ENCODE peak calls at places on chromosomes 5 and 9, in six cellular contexts. One of them, this sample, is unnamed.

GRCh38 chr9:6024035-6024554 is 8.7 kb upstream of the RANBP6 start:
- DNase-seq in lung: no peak
- DNase-seq in left lung: no peak
- DNase-seq in CD4-positive, alpha-beta memory T cell: peak; percentile 34
- DNase-seq in left ventricle myocardium inferior: no peak
- DNase-seq in gastrocnemius medialis: no peak
- DNase-seq in this sample: no peak

GRCh38 chr5:1216211-1216917 is 8.8 kb upstream of the SLC6A18 start:
- DNase-seq in gastrocnemius medialis: no peak
- DNase-seq in lung: no peak
- DNase-seq in left lung: no peak
- DNase-seq in left ventricle myocardium inferior: no peak
- DNase-seq in CD4-positive, alpha-beta memory T cell: no peak
- DNase-seq in this sample: no peak

GRCh38 chr9:91577540-91577939 is 153.9 kb upstream of the NFIL3 start:
- DNase-seq in gastrocnemius medialis: no peak
- DNase-seq in left ventricle myocardium inferior: no peak
- DNase-seq in lung: no peak
- DNase-seq in CD4-positive, alpha-beta memory T cell: no peak
- DNase-seq in left lung: no peak
- DNase-seq in this sample: no peak

GRCh38 chr9:95494416-95495371 is 22.1 kb downstream of the PTCH1 start:
- DNase-seq in left ventricle myocardium inferior: no peak
- DNase-seq in left lung: no peak
- DNase-seq in CD4-positive, alpha-beta memory T cell: peak; percentile 90
- DNase-seq in gastrocnemius medialis: no peak
- DNase-seq in lung: no peak
- DNase-seq in this sample: no peak

GRCh38 chr9:84788803-84789462 is 119.4 kb downstream of the NTRK2 start:
- DNase-seq in CD4-positive, alpha-beta memory T cell: no peak
- DNase-seq in left ventricle myocardium inferior: no peak
- DNase-seq in left lung: no peak
- DNase-seq in gastrocnemius medialis: no peak
- DNase-seq in lung: peak; percentile 29
- DNase-seq in this sample: no peak

GRCh38 chr9:137105814-137106661 is 8.5 kb downstream of the DPP7 start:
- DNase-seq in gastrocnemius medialis: no peak
- DNase-seq in lung: no peak
- DNase-seq in CD4-positive, alpha-beta memory T cell: no peak
- DNase-seq in left lung: no peak
- DNase-seq in left ventricle myocardium inferior: no peak
- DNase-seq in this sample: no peak

GRCh38 chr5:134001938-134002731 is 2.6 kb downstream of the VDAC1 start:
- DNase-seq in left lung: no peak
- DNase-seq in left ventricle myocardium inferior: no peak
- DNase-seq in gastrocnemius medialis: no peak
- DNase-seq in lung: no peak
- DNase-seq in CD4-positive, alpha-beta memory T cell: no peak
- DNase-seq in this sample: no peak

GRCh38 chr5:87746891-87747366 is 334.2 kb upstream of the CCNH start:
- DNase-seq in lung: no peak
- DNase-seq in left lung: no peak
- DNase-seq in gastrocnemius medialis: no peak
- DNase-seq in left ventricle myocardium inferior: no peak
- DNase-seq in CD4-positive, alpha-beta memory T cell: no peak
- DNase-seq in this sample: no peak

GRCh38 chr5:1662559-1663043 is 137.0 kb downstream of the MRPL36 start:
- DNase-seq in gastrocnemius medialis: no peak
- DNase-seq in left lung: no peak
- DNase-seq in lung: peak; percentile 26
- DNase-seq in left ventricle myocardium inferior: no peak
- DNase-seq in CD4-positive, alpha-beta memory T cell: no peak
- DNase-seq in this sample: no peak

GRCh38 chr9:110638381-110638954 is 30.1 kb upstream of the MUSK start:
- DNase-seq in CD4-positive, alpha-beta memory T cell: no peak
- DNase-seq in lung: no peak
- DNase-seq in gastrocnemius medialis: no peak
- DNase-seq in left ventricle myocardium inferior: no peak
- DNase-seq in left lung: no peak
- DNase-seq in this sample: no peak

GRCh38 chr9:32431940-32432555 is 47.6 kb downstream of the ACO1 start:
- DNase-seq in lung: no peak
- DNase-seq in gastrocnemius medialis: peak; percentile 23
- DNase-seq in left ventricle myocardium inferior: peak; percentile 30
- DNase-seq in left lung: no peak
- DNase-seq in CD4-positive, alpha-beta memory T cell: peak; percentile 13
- DNase-seq in this sample: peak; percentile 31

GRCh38 chr9:136133959-136134484 is 15.3 kb upstream of the TMEM250 start:
- DNase-seq in left lung: no peak
- DNase-seq in lung: no peak
- DNase-seq in left ventricle myocardium inferior: no peak
- DNase-seq in gastrocnemius medialis: no peak
- DNase-seq in CD4-positive, alpha-beta memory T cell: no peak
- DNase-seq in this sample: no peak

GRCh38 chr9:110797611-110798010 is 129.0 kb downstream of the MUSK start:
- DNase-seq in left ventricle myocardium inferior: no peak
- DNase-seq in left lung: no peak
- DNase-seq in CD4-positive, alpha-beta memory T cell: no peak
- DNase-seq in lung: no peak
- DNase-seq in gastrocnemius medialis: no peak
- DNase-seq in this sample: no peak

DNA sequence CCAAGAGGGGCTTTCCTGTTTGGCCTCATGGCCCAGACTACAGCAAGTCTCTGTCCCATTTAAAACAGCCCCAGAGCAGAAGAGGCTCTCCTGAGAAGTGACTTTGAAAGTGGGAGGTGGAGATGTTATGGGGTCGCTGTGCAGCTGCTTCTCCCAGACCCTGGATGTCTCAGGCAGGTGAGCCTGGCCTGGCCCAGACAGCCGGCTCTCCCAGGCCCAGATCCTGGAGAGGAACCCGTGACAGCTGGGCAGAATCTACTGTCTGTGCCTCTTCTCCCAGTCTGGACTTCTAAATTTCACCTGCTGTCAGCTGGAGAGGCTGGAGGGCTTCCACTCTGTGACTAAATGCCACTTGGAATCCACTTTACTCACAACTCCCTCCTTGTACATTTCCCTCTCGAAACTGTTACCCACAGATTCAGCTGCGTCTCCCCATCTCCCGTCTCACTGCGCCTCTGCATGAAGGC is 20.5 kb downstream of the FAM78A start:
- DNase-seq in left lung: no peak
- DNase-seq in left ventricle myocardium inferior: no peak
- DNase-seq in lung: no peak
- DNase-seq in CD4-positive, alpha-beta memory T cell: no peak
- DNase-seq in gastrocnemius medialis: peak; percentile 67
- DNase-seq in this sample: no peak
- H3K27ac ChIP-seq in left lung: peak overlapping the region; percentile 74
- H3K27ac ChIP-seq in left ventricle myocardium inferior: peak overlapping the region; percentile 87
- H3K27ac ChIP-seq in lung: no peak overlapping the region
- H3K27ac ChIP-seq in CD4-positive, alpha-beta memory T cell: peak overlapping the region; percentile 77
- H3K27ac ChIP-seq in gastrocnemius medialis: peak overlapping the region; percentile 88
- H3K27ac ChIP-seq in this sample: no peak overlapping the region

DNA sequence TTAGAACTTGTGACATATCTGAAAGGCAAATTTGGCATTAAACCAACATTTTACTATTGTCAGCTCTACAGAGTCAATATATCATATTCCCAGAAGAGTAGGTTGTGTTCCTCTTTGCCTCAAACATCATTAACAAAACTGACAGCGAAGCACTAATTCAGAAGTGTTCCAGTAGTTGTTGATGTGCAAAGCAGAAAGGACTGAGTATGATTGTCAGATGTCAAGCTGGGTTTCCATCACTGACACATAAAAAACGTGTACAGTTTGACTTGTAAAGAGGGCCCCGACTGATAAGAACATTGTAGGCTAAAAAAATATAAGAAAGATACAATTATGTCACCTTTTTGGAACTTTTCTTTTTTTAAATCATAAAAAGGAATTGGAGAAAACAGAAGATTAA is 101.5 kb upstream of the ZNF608 start:
- DNase-seq in gastrocnemius medialis: no peak
- DNase-seq in lung: no peak
- DNase-seq in left ventricle myocardium inferior: no peak
- DNase-seq in left lung: no peak
- DNase-seq in CD4-positive, alpha-beta memory T cell: no peak
- DNase-seq in this sample: no peak
- H3K4me3 ChIP-seq in gastrocnemius medialis: no peak overlapping the region
- H3K4me3 ChIP-seq in lung: no peak overlapping the region
- H3K4me3 ChIP-seq in left ventricle myocardium inferior: no peak overlapping the region
- H3K4me3 ChIP-seq in left lung: no peak overlapping the region
- H3K4me3 ChIP-seq in CD4-positive, alpha-beta memory T cell: no peak overlapping the region
- H3K4me3 ChIP-seq in this sample: no peak overlapping the region

DNA sequence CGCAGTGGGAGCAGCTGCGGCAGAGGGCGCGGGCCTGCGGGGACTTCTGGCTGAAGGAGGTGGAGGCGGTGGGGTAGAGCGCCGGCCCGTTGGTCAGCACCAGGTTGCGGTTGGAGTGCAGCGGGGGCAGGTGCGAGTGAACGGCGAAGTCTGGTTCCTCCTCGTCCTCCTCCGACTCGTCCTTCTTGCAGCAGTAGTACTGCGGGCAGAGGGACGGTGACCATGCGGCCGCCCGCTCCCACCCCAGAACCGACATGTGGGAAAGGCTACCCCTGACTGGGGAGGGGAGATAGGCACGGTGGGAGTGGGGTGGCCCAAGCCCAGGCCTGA is 30.0 kb downstream of the FAM163B start:
- DNase-seq in CD4-positive, alpha-beta memory T cell: no peak
- DNase-seq in lung: no peak
- DNase-seq in left lung: no peak
- DNase-seq in gastrocnemius medialis: no peak
- DNase-seq in left ventricle myocardium inferior: no peak
- DNase-seq in this sample: no peak
- H3K27me3 ChIP-seq in CD4-positive, alpha-beta memory T cell: no peaks in the 10 kb centered on the region
- H3K27me3 ChIP-seq in lung: no peaks in the 10 kb centered on the region
- H3K27me3 ChIP-seq in left lung: peaks cover 40% of the 10 kb centered on the region
- H3K27me3 ChIP-seq in gastrocnemius medialis: peaks cover 9% of the 10 kb centered on the region
- H3K27me3 ChIP-seq in left ventricle myocardium inferior: peaks cover 41% of the 10 kb centered on the region
- H3K27me3 ChIP-seq in this sample: no peaks in the 10 kb centered on the region

GRCh38 chr9:135088348-135088978 is 995 bp downstream of the OLFM1 start:
- DNase-seq in CD4-positive, alpha-beta memory T cell: no peak
- DNase-seq in left lung: no peak
- DNase-seq in lung: no peak
- DNase-seq in left ventricle myocardium inferior: no peak
- DNase-seq in gastrocnemius medialis: no peak
- DNase-seq in this sample: no peak

GRCh38 chr9:135090547-135090946 is 3.1 kb downstream of the OLFM1 start:
- DNase-seq in left lung: no peak
- DNase-seq in left ventricle myocardium inferior: no peak
- DNase-seq in CD4-positive, alpha-beta memory T cell: no peak
- DNase-seq in gastrocnemius medialis: no peak
- DNase-seq in lung: no peak
- DNase-seq in this sample: no peak

GRCh38 chr9:135087899-135088347 is 455 bp downstream of the OLFM1 start:
- DNase-seq in lung: no peak
- DNase-seq in CD4-positive, alpha-beta memory T cell: no peak
- DNase-seq in gastrocnemius medialis: no peak
- DNase-seq in left ventricle myocardium inferior: no peak
- DNase-seq in left lung: no peak
- DNase-seq in this sample: no peak

GRCh38 chr9:135090081-135090480 is 2.6 kb downstream of the OLFM1 start:
- DNase-seq in gastrocnemius medialis: no peak
- DNase-seq in left ventricle myocardium inferior: no peak
- DNase-seq in left lung: no peak
- DNase-seq in CD4-positive, alpha-beta memory T cell: no peak
- DNase-seq in lung: no peak
- DNase-seq in this sample: no peak

DNA sequence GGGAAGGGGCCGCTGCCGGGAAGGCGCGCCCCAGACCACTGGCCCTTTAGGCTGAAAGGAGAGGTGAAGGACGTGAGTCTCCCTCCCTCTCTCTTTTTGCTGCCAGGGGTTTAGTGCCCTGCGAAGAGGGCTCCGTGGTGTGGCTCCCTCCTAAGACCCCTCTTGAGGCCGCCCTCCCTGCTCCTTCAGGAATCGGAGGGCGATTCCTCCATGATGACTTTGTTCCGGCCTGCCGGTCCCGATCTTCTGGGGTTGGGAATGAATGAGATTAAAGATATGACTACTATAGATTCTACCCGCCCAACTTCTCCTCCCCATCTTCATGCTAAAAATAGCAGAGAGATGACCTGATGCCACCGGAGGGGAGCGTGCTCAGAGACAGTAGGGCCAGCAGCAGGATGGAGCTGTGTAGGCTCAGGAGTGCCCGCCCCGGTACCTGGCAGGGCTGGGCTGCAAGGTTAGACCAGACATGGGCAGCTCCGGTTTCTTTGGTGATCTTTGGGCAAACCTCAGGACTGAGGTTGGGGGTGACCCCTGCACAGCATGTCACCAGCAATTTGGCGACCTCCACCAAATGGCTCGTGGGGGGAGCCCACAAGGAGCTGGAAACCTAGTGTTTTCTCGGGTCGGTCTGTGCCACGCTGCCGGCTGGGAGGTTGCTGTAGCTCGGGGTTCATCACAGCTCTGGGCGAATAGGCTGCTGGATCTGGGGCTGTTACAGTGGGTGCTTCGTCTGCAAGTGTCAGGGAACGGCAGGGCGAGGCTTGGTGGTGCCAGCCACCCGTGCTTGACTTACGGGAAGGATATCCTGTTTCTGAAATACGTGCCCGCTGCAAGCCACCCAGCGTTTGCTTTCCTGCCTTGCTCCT is 1.7 kb downstream of the OLFM1 start:
- DNase-seq in gastrocnemius medialis: no peak
- DNase-seq in left ventricle myocardium inferior: no peak
- DNase-seq in left lung: no peak
- DNase-seq in lung: no peak
- DNase-seq in CD4-positive, alpha-beta memory T cell: no peak
- DNase-seq in this sample: no peak
- H3K27ac ChIP-seq in gastrocnemius medialis: no peak overlapping the region
- H3K27ac ChIP-seq in left ventricle myocardium inferior: no peak overlapping the region
- H3K27ac ChIP-seq in left lung: no peak overlapping the region
- H3K27ac ChIP-seq in lung: no peak overlapping the region
- H3K27ac ChIP-seq in CD4-positive, alpha-beta memory T cell: no peak overlapping the region
- H3K27ac ChIP-seq in this sample: no peak overlapping the region

GRCh38 chr5:127343313-127343712 is 52.7 kb downstream of the MEGF10 start:
- DNase-seq in gastrocnemius medialis: no peak
- DNase-seq in CD4-positive, alpha-beta memory T cell: no peak
- DNase-seq in left ventricle myocardium inferior: no peak
- DNase-seq in left lung: no peak
- DNase-seq in lung: no peak
- DNase-seq in this sample: no peak
- H3K4me3 ChIP-seq in gastrocnemius medialis: no peak overlapping the region
- H3K4me3 ChIP-seq in CD4-positive, alpha-beta memory T cell: no peak overlapping the region
- H3K4me3 ChIP-seq in left ventricle myocardium inferior: no peak overlapping the region
- H3K4me3 ChIP-seq in left lung: no peak overlapping the region
- H3K4me3 ChIP-seq in lung: no peak overlapping the region
- H3K4me3 ChIP-seq in this sample: no peak overlapping the region

This sample was measured in uterus.